ENCODE peak calls at places on chromosomes 5 and 9, in six cellular contexts. One of them, this sample, is unnamed.
A peak's percentile ranks its signal among the peaks of the same experiment; 100 is the strongest.

GRCh38 chr5:65034029-65034781 is 265.5 kb downstream of the CWC27 start:
- DNase-seq in fibroblast of lung: no peak
- DNase-seq in IMR-90: no peak
- DNase-seq in H9: no peak
- DNase-seq in HCT116: no peak
- DNase-seq in astrocyte: no peak
- DNase-seq in this sample: peak; percentile 28

GRCh38 chr9:22815246-22815645 is 368.6 kb downstream of the DMRTA1 start:
- DNase-seq in fibroblast of lung: no peak
- DNase-seq in H9: no peak
- DNase-seq in IMR-90: no peak
- DNase-seq in HCT116: no peak
- DNase-seq in astrocyte: no peak
- DNase-seq in this sample: no peak

GRCh38 chr9:38196721-38197120 is 127.7 kb upstream of the SHB start:
- DNase-seq in HCT116: no peak
- DNase-seq in fibroblast of lung: no peak
- DNase-seq in IMR-90: no peak
- DNase-seq in H9: no peak
- DNase-seq in astrocyte: no peak
- DNase-seq in this sample: no peak

GRCh38 chr9:127133739-127134167 is 11.3 kb upstream of the ANGPTL2 start:
- DNase-seq in HCT116: no peak
- DNase-seq in fibroblast of lung: peak; percentile 90
- DNase-seq in astrocyte: peak; percentile 85
- DNase-seq in H9: peak; percentile 47
- DNase-seq in IMR-90: peak; percentile 91
- DNase-seq in this sample: peak; percentile 92

GRCh38 chr9:105475302-105475701 is 27.5 kb downstream of the FSD1L start:
- DNase-seq in IMR-90: peak; percentile 64
- DNase-seq in HCT116: no peak
- DNase-seq in astrocyte: peak; percentile 57
- DNase-seq in H9: no peak
- DNase-seq in fibroblast of lung: peak; percentile 70
- DNase-seq in this sample: peak; percentile 73

GRCh38 chr5:32642276-32643002 is 57.1 kb downstream of the SUB1 start:
- DNase-seq in astrocyte: peak; percentile 49
- DNase-seq in HCT116: no peak
- DNase-seq in H9: no peak
- DNase-seq in fibroblast of lung: peak; percentile 59
- DNase-seq in IMR-90: peak; percentile 61
- DNase-seq in this sample: peak; percentile 42

GRCh38 chr5:120306331-120306730 is 157.8 kb upstream of the PRR16 start:
- DNase-seq in fibroblast of lung: no peak
- DNase-seq in HCT116: no peak
- DNase-seq in H9: no peak
- DNase-seq in IMR-90: peak; percentile 16
- DNase-seq in astrocyte: no peak
- DNase-seq in this sample: peak; percentile 14

GRCh38 chr9:22452415-22453010 is 5.9 kb downstream of the DMRTA1 start:
- DNase-seq in astrocyte: no peak
- DNase-seq in HCT116: peak; percentile 29
- DNase-seq in H9: no peak
- DNase-seq in fibroblast of lung: peak; percentile 8
- DNase-seq in IMR-90: peak; percentile 31
- DNase-seq in this sample: peak; percentile 46

GRCh38 chr5:42952575-42952974 is 87.5 kb downstream of the ANXA2R start:
- DNase-seq in HCT116: no peak
- DNase-seq in IMR-90: no peak
- DNase-seq in astrocyte: no peak
- DNase-seq in H9: no peak
- DNase-seq in fibroblast of lung: peak; percentile 22
- DNase-seq in this sample: peak; percentile 42

GRCh38 chr5:175466700-175467318 is 11.6 kb upstream of the SFXN1 start:
- DNase-seq in fibroblast of lung: peak; percentile 52
- DNase-seq in IMR-90: no peak
- DNase-seq in HCT116: no peak
- DNase-seq in H9: no peak
- DNase-seq in astrocyte: peak; percentile 40
- DNase-seq in this sample: peak; percentile 30

GRCh38 chr5:6019612-6020011 is 358.7 kb downstream of the MED10 start:
- DNase-seq in fibroblast of lung: no peak
- DNase-seq in astrocyte: no peak
- DNase-seq in HCT116: no peak
- DNase-seq in IMR-90: no peak
- DNase-seq in H9: no peak
- DNase-seq in this sample: no peak

GRCh38 chr5:74621492-74621891 is 19.0 kb downstream of the ENC1 start:
- DNase-seq in IMR-90: no peak
- DNase-seq in astrocyte: no peak
- DNase-seq in HCT116: no peak
- DNase-seq in fibroblast of lung: no peak
- DNase-seq in H9: no peak
- DNase-seq in this sample: no peak

GRCh38 chr9:76558465-76558864 is 99.5 kb downstream of the GCNT1 start:
- DNase-seq in IMR-90: no peak
- DNase-seq in astrocyte: no peak
- DNase-seq in HCT116: no peak
- DNase-seq in H9: no peak
- DNase-seq in fibroblast of lung: no peak
- DNase-seq in this sample: no peak

GRCh38 chr5:179820483-179821297 is at the start of gene SQSTM1:
- DNase-seq in HCT116: no peak
- DNase-seq in astrocyte: peak; percentile 50
- DNase-seq in IMR-90: peak; percentile 74
- DNase-seq in H9: peak; percentile 73
- DNase-seq in fibroblast of lung: peak; percentile 70
- DNase-seq in this sample: peak; percentile 91

GRCh38 chr5:75364571-75365280 is 27.7 kb downstream of the HMGCR start:
- DNase-seq in fibroblast of lung: no peak
- DNase-seq in IMR-90: no peak
- DNase-seq in HCT116: no peak
- DNase-seq in astrocyte: no peak
- DNase-seq in H9: peak; percentile 34
- DNase-seq in this sample: no peak

GRCh38 chr9:87651431-87651830 is 74.5 kb upstream of the CTSL start:
- DNase-seq in IMR-90: no peak
- DNase-seq in astrocyte: no peak
- DNase-seq in fibroblast of lung: no peak
- DNase-seq in H9: no peak
- DNase-seq in HCT116: no peak
- DNase-seq in this sample: no peak

GRCh38 chr9:21711504-21711903 is 90.9 kb upstream of the MTAP start:
- DNase-seq in HCT116: peak; percentile 80
- DNase-seq in fibroblast of lung: peak; percentile 76
- DNase-seq in H9: peak; percentile 30
- DNase-seq in IMR-90: peak; percentile 54
- DNase-seq in astrocyte: peak; percentile 66
- DNase-seq in this sample: peak; percentile 83

GRCh38 chr5:158010831-158011230 is 151.9 kb upstream of the CLINT1 start:
- DNase-seq in fibroblast of lung: no peak
- DNase-seq in HCT116: no peak
- DNase-seq in H9: no peak
- DNase-seq in astrocyte: no peak
- DNase-seq in IMR-90: no peak
- DNase-seq in this sample: no peak

GRCh38 chr5:171484460-171484899 is 65.0 kb downstream of the FGF18 start:
- DNase-seq in HCT116: peak; percentile 10
- DNase-seq in H9: no peak
- DNase-seq in fibroblast of lung: peak; percentile 17
- DNase-seq in IMR-90: no peak
- DNase-seq in astrocyte: no peak
- DNase-seq in this sample: peak; percentile 44

GRCh38 chr9:18490591-18491370 is 16.8 kb downstream of the ADAMTSL1 start:
- DNase-seq in astrocyte: peak; percentile 100
- DNase-seq in H9: no peak
- DNase-seq in HCT116: no peak
- DNase-seq in fibroblast of lung: peak; percentile 100
- DNase-seq in IMR-90: peak; percentile 99
- DNase-seq in this sample: peak; percentile 98

GRCh38 chr5:9340095-9340494 is 205.8 kb downstream of the SEMA5A start:
- DNase-seq in astrocyte: no peak
- DNase-seq in fibroblast of lung: peak; percentile 36
- DNase-seq in HCT116: no peak
- DNase-seq in IMR-90: no peak
- DNase-seq in H9: no peak
- DNase-seq in this sample: no peak

GRCh38 chr5:1109542-1110259 is 2.2 kb downstream of the SLC12A7 start:
- DNase-seq in H9: no peak
- DNase-seq in fibroblast of lung: no peak
- DNase-seq in astrocyte: no peak
- DNase-seq in IMR-90: no peak
- DNase-seq in HCT116: no peak
- DNase-seq in this sample: no peak

GRCh38 chr5:125424374-125424773 is 677.9 kb upstream of the ZNF608 start:
- DNase-seq in H9: no peak
- DNase-seq in astrocyte: no peak
- DNase-seq in IMR-90: no peak
- DNase-seq in fibroblast of lung: no peak
- DNase-seq in HCT116: no peak
- DNase-seq in this sample: no peak

GRCh38 chr5:124748687-124749594 is 2.5 kb upstream of the ZNF608 start:
- DNase-seq in fibroblast of lung: peak; percentile 95
- DNase-seq in IMR-90: peak; percentile 91
- DNase-seq in HCT116: peak; percentile 92
- DNase-seq in H9: peak; percentile 92
- DNase-seq in astrocyte: peak; percentile 91
- DNase-seq in this sample: peak; percentile 80

GRCh38 chr5:16992006-16992405 is 55.9 kb upstream of the MYO10 start:
- DNase-seq in HCT116: no peak
- DNase-seq in astrocyte: peak; percentile 91
- DNase-seq in H9: no peak
- DNase-seq in fibroblast of lung: peak; percentile 92
- DNase-seq in IMR-90: peak; percentile 71
- DNase-seq in this sample: peak; percentile 90

GRCh38 chr9:137365552-137366444 is 57.2 kb downstream of the EXD3 start:
- DNase-seq in IMR-90: no peak
- DNase-seq in astrocyte: no peak
- DNase-seq in H9: no peak
- DNase-seq in HCT116: no peak
- DNase-seq in fibroblast of lung: no peak
- DNase-seq in this sample: no peak

GRCh38 chr9:69542942-69543704 is 129.0 kb downstream of the APBA1 start:
- DNase-seq in H9: peak; percentile 78
- DNase-seq in HCT116: no peak
- DNase-seq in fibroblast of lung: no peak
- DNase-seq in astrocyte: no peak
- DNase-seq in IMR-90: no peak
- DNase-seq in this sample: peak; percentile 4

GRCh38 chr5:141958113-141958512 is at the start of gene PCDH12:
- DNase-seq in IMR-90: peak; percentile 7
- DNase-seq in HCT116: no peak
- DNase-seq in H9: peak; percentile 53
- DNase-seq in astrocyte: no peak
- DNase-seq in fibroblast of lung: no peak
- DNase-seq in this sample: peak; percentile 24

DNA sequence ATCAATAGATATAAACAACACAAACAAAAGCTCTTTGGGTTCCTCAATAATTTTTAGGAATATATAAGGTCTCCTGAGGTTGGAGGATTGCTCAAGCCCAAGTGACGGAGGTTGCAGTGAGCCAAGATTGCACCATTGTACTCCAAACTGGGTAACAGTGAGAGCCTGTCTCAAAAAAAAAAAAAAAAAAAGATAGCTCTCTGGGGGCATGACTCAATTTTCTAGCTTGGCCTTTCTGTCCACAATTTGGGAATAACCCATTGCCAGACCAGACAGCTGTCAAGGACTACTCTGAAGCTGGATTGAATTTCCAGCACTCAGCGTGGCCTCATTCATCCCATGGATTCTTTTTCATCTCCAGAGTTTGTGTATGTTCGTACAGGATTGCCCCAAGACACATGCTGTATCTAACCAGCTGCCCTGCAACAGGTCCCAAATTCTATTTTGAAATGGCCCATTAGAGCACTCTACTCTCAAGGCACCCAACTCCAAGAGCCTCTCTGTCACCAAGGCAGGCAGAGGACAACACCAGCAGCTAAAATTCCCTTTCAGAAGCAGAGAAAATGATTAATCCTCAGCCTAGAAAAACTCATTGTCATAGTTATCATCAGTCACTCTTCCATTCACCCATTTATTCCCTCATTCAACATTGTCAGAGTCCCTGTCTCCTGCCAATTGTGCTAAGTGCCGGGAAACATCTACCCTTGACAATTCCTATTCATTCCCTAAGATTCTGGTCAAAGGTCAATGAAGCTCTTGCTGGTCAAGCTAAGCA is 8.7 kb downstream of the FAM193B start:
- DNase-seq in H9: no peak
- DNase-seq in IMR-90: peak; percentile 83
- DNase-seq in astrocyte: peak; percentile 74
- DNase-seq in fibroblast of lung: peak; percentile 80
- DNase-seq in HCT116: no peak
- DNase-seq in this sample: peak; percentile 92
- H3K9ac ChIP-seq in H9: no peak overlapping the region
- H3K9ac ChIP-seq in IMR-90: peak overlapping the region; percentile 12
- H3K9ac ChIP-seq in astrocyte: no peak overlapping the region
- H3K9ac ChIP-seq in fibroblast of lung: no peak overlapping the region
- H3K9ac ChIP-seq in HCT116: no peak overlapping the region
- H3K9ac ChIP-seq in this sample: peak overlapping the region; percentile 70

GRCh38 chr9:107612136-107612535 is 122.6 kb upstream of the KLF4 start:
- DNase-seq in H9: no peak
- DNase-seq in fibroblast of lung: no peak
- DNase-seq in astrocyte: no peak
- DNase-seq in IMR-90: no peak
- DNase-seq in HCT116: no peak
- DNase-seq in this sample: peak; percentile 42
- H4K20me1 ChIP-seq in H9: no peaks in the 10 kb centered on the region
- H4K20me1 ChIP-seq in fibroblast of lung: no peaks in the 10 kb centered on the region
- H4K20me1 ChIP-seq in astrocyte: no peaks in the 10 kb centered on the region
- H4K20me1 ChIP-seq in IMR-90: no peaks in the 10 kb centered on the region
- H4K20me1 ChIP-seq in HCT116: no peaks in the 10 kb centered on the region
- H4K20me1 ChIP-seq in this sample: no peaks in the 10 kb centered on the region

GRCh38 chr9:112288029-112288428 is 45.4 kb downstream of the PTBP3 start:
- DNase-seq in H9: no peak
- DNase-seq in fibroblast of lung: peak; percentile 49
- DNase-seq in IMR-90: peak; percentile 40
- DNase-seq in astrocyte: peak; percentile 32
- DNase-seq in HCT116: no peak
- DNase-seq in this sample: no peak

GRCh38 chr9:112285056-112285455 is 48.4 kb downstream of the PTBP3 start:
- DNase-seq in astrocyte: no peak
- DNase-seq in H9: no peak
- DNase-seq in fibroblast of lung: no peak
- DNase-seq in IMR-90: no peak
- DNase-seq in HCT116: no peak
- DNase-seq in this sample: no peak

GRCh38 chr9:112283854-112284253 is 49.6 kb downstream of the PTBP3 start:
- DNase-seq in HCT116: no peak
- DNase-seq in H9: no peak
- DNase-seq in fibroblast of lung: no peak
- DNase-seq in astrocyte: no peak
- DNase-seq in IMR-90: no peak
- DNase-seq in this sample: no peak

GRCh38 chr9:112286906-112287305 is 46.5 kb downstream of the PTBP3 start:
- DNase-seq in fibroblast of lung: peak; percentile 2
- DNase-seq in astrocyte: no peak
- DNase-seq in IMR-90: no peak
- DNase-seq in HCT116: no peak
- DNase-seq in H9: no peak
- DNase-seq in this sample: no peak
- H3K9me3 ChIP-seq in fibroblast of lung: no peaks in the 10 kb centered on the region
- H3K9me3 ChIP-seq in astrocyte: peaks cover 6% of the 10 kb centered on the region
- H3K9me3 ChIP-seq in IMR-90: peaks cover 13% of the 10 kb centered on the region
- H3K9me3 ChIP-seq in HCT116: peaks cover 6% of the 10 kb centered on the region
- H3K9me3 ChIP-seq in H9: peaks cover 10% of the 10 kb centered on the region
- H3K9me3 ChIP-seq in this sample: no peaks in the 10 kb centered on the region

GRCh38 chr9:91276513-91276912 is 85.2 kb downstream of the AUH start:
- DNase-seq in HCT116: no peak
- DNase-seq in astrocyte: no peak
- DNase-seq in IMR-90: no peak
- DNase-seq in H9: no peak
- DNase-seq in fibroblast of lung: no peak
- DNase-seq in this sample: no peak
- H3K9ac ChIP-seq in HCT116: no peak overlapping the region
- H3K9ac ChIP-seq in astrocyte: no peak overlapping the region
- H3K9ac ChIP-seq in IMR-90: no peak overlapping the region
- H3K9ac ChIP-seq in H9: no peak overlapping the region
- H3K9ac ChIP-seq in fibroblast of lung: no peak overlapping the region
- H3K9ac ChIP-seq in this sample: no peak overlapping the region

This sample was measured in GM23248.